ENCODE peak calls at places on chromosomes 13 and 19, in ten cellular contexts. One of them, this sample, is unnamed.

GRCh38 chr13:38759390-38759789 is 72.5 kb downstream of the FREM2 start:
- DNase-seq in CD14-positive monocyte: no peak
- DNase-seq in stimulated activated CD8-positive, alpha-beta memory T cell treated with anti-CD3 and anti-CD28 coated beads, Interleukin-4, amount 100 ng/mL, for 4 hours: no peak
- DNase-seq in PC-3: no peak
- DNase-seq in MV-4-11: no peak
- DNase-seq in CD4-positive, CD25-positive, alpha-beta regulatory T cell: no peak
- DNase-seq in IMR-90: no peak
- DNase-seq in GM03348: no peak
- DNase-seq in A549: no peak
- DNase-seq in stimulated activated CD4-positive, alpha-beta T cell treated with anti-CD3 and anti-CD28 coated beads, Interleukin-4, amount 100 ng/mL, for 4 hours: no peak
- DNase-seq in this sample: no peak

GRCh38 chr13:74466015-74466414 is 331.8 kb upstream of the KLF12 start:
- DNase-seq in CD4-positive, CD25-positive, alpha-beta regulatory T cell: no peak
- DNase-seq in A549: no peak
- DNase-seq in stimulated activated CD8-positive, alpha-beta memory T cell treated with anti-CD3 and anti-CD28 coated beads, Interleukin-4, amount 100 ng/mL, for 4 hours: no peak
- DNase-seq in PC-3: no peak
- DNase-seq in CD14-positive monocyte: no peak
- DNase-seq in stimulated activated CD4-positive, alpha-beta T cell treated with anti-CD3 and anti-CD28 coated beads, Interleukin-4, amount 100 ng/mL, for 4 hours: no peak
- DNase-seq in IMR-90: no peak
- DNase-seq in GM03348: no peak
- DNase-seq in MV-4-11: no peak
- DNase-seq in this sample: no peak

GRCh38 chr19:38035515-38036495 is 128.8 kb downstream of the SIPA1L3 start:
- DNase-seq in stimulated activated CD4-positive, alpha-beta T cell treated with anti-CD3 and anti-CD28 coated beads, Interleukin-4, amount 100 ng/mL, for 4 hours: no peak
- DNase-seq in A549: no peak
- DNase-seq in CD14-positive monocyte: no peak
- DNase-seq in PC-3: no peak
- DNase-seq in GM03348: peak
- DNase-seq in stimulated activated CD8-positive, alpha-beta memory T cell treated with anti-CD3 and anti-CD28 coated beads, Interleukin-4, amount 100 ng/mL, for 4 hours: no peak
- DNase-seq in MV-4-11: no peak
- DNase-seq in CD4-positive, CD25-positive, alpha-beta regulatory T cell: no peak
- DNase-seq in IMR-90: peak
- DNase-seq in this sample: no peak

GRCh38 chr13:111005808-111006494 is 91.1 kb upstream of the ANKRD10 start:
- DNase-seq in stimulated activated CD8-positive, alpha-beta memory T cell treated with anti-CD3 and anti-CD28 coated beads, Interleukin-4, amount 100 ng/mL, for 4 hours: no peak
- DNase-seq in GM03348: peak
- DNase-seq in MV-4-11: no peak
- DNase-seq in CD14-positive monocyte: no peak
- DNase-seq in stimulated activated CD4-positive, alpha-beta T cell treated with anti-CD3 and anti-CD28 coated beads, Interleukin-4, amount 100 ng/mL, for 4 hours: no peak
- DNase-seq in PC-3: no peak
- DNase-seq in IMR-90: peak
- DNase-seq in A549: no peak
- DNase-seq in CD4-positive, CD25-positive, alpha-beta regulatory T cell: no peak
- DNase-seq in this sample: no peak

GRCh38 chr19:46730187-46730586 is 13.3 kb upstream of the PRKD2 start:
- DNase-seq in stimulated activated CD8-positive, alpha-beta memory T cell treated with anti-CD3 and anti-CD28 coated beads, Interleukin-4, amount 100 ng/mL, for 4 hours: no peak
- DNase-seq in A549: no peak
- DNase-seq in MV-4-11: no peak
- DNase-seq in PC-3: no peak
- DNase-seq in stimulated activated CD4-positive, alpha-beta T cell treated with anti-CD3 and anti-CD28 coated beads, Interleukin-4, amount 100 ng/mL, for 4 hours: no peak
- DNase-seq in GM03348: no peak
- DNase-seq in CD14-positive monocyte: peak
- DNase-seq in IMR-90: no peak
- DNase-seq in CD4-positive, CD25-positive, alpha-beta regulatory T cell: no peak
- DNase-seq in this sample: no peak

GRCh38 chr19:2700660-2701360 is 1.7 kb downstream of the GNG7 start:
- DNase-seq in stimulated activated CD8-positive, alpha-beta memory T cell treated with anti-CD3 and anti-CD28 coated beads, Interleukin-4, amount 100 ng/mL, for 4 hours: no peak
- DNase-seq in PC-3: no peak
- DNase-seq in CD4-positive, CD25-positive, alpha-beta regulatory T cell: no peak
- DNase-seq in IMR-90: no peak
- DNase-seq in GM03348: no peak
- DNase-seq in CD14-positive monocyte: no peak
- DNase-seq in stimulated activated CD4-positive, alpha-beta T cell treated with anti-CD3 and anti-CD28 coated beads, Interleukin-4, amount 100 ng/mL, for 4 hours: no peak
- DNase-seq in MV-4-11: no peak
- DNase-seq in A549: no peak
- DNase-seq in this sample: no peak

GRCh38 chr13:111904701-111905608 is 162.0 kb upstream of the SOX1 start:
- DNase-seq in stimulated activated CD8-positive, alpha-beta memory T cell treated with anti-CD3 and anti-CD28 coated beads, Interleukin-4, amount 100 ng/mL, for 4 hours: no peak
- DNase-seq in IMR-90: no peak
- DNase-seq in CD14-positive monocyte: no peak
- DNase-seq in GM03348: no peak
- DNase-seq in stimulated activated CD4-positive, alpha-beta T cell treated with anti-CD3 and anti-CD28 coated beads, Interleukin-4, amount 100 ng/mL, for 4 hours: no peak
- DNase-seq in CD4-positive, CD25-positive, alpha-beta regulatory T cell: no peak
- DNase-seq in PC-3: no peak
- DNase-seq in MV-4-11: no peak
- DNase-seq in A549: no peak
- DNase-seq in this sample: no peak

GRCh38 chr19:49712397-49712859 is 21.5 kb downstream of the CPT1C start:
- DNase-seq in A549: peak
- DNase-seq in stimulated activated CD4-positive, alpha-beta T cell treated with anti-CD3 and anti-CD28 coated beads, Interleukin-4, amount 100 ng/mL, for 4 hours: no peak
- DNase-seq in IMR-90: peak
- DNase-seq in GM03348: no peak
- DNase-seq in MV-4-11: no peak
- DNase-seq in stimulated activated CD8-positive, alpha-beta memory T cell treated with anti-CD3 and anti-CD28 coated beads, Interleukin-4, amount 100 ng/mL, for 4 hours: no peak
- DNase-seq in CD14-positive monocyte: no peak
- DNase-seq in PC-3: peak
- DNase-seq in CD4-positive, CD25-positive, alpha-beta regulatory T cell: no peak
- DNase-seq in this sample: peak

GRCh38 chr13:44199627-44200207 is 173.9 kb upstream of the SERP2 start:
- DNase-seq in GM03348: no peak
- DNase-seq in PC-3: peak
- DNase-seq in IMR-90: no peak
- DNase-seq in CD14-positive monocyte: no peak
- DNase-seq in MV-4-11: no peak
- DNase-seq in CD4-positive, CD25-positive, alpha-beta regulatory T cell: no peak
- DNase-seq in stimulated activated CD8-positive, alpha-beta memory T cell treated with anti-CD3 and anti-CD28 coated beads, Interleukin-4, amount 100 ng/mL, for 4 hours: no peak
- DNase-seq in A549: no peak
- DNase-seq in stimulated activated CD4-positive, alpha-beta T cell treated with anti-CD3 and anti-CD28 coated beads, Interleukin-4, amount 100 ng/mL, for 4 hours: no peak
- DNase-seq in this sample: no peak

GRCh38 chr13:40064723-40065122 is 409.3 kb downstream of the COG6 start:
- DNase-seq in IMR-90: peak
- DNase-seq in stimulated activated CD4-positive, alpha-beta T cell treated with anti-CD3 and anti-CD28 coated beads, Interleukin-4, amount 100 ng/mL, for 4 hours: no peak
- DNase-seq in stimulated activated CD8-positive, alpha-beta memory T cell treated with anti-CD3 and anti-CD28 coated beads, Interleukin-4, amount 100 ng/mL, for 4 hours: no peak
- DNase-seq in CD14-positive monocyte: no peak
- DNase-seq in GM03348: peak
- DNase-seq in PC-3: peak
- DNase-seq in MV-4-11: no peak
- DNase-seq in CD4-positive, CD25-positive, alpha-beta regulatory T cell: no peak
- DNase-seq in A549: peak
- DNase-seq in this sample: peak

GRCh38 chr13:53941588-53942190 is 913.1 kb downstream of the OLFM4 start:
- DNase-seq in CD4-positive, CD25-positive, alpha-beta regulatory T cell: no peak
- DNase-seq in IMR-90: no peak
- DNase-seq in GM03348: no peak
- DNase-seq in stimulated activated CD4-positive, alpha-beta T cell treated with anti-CD3 and anti-CD28 coated beads, Interleukin-4, amount 100 ng/mL, for 4 hours: no peak
- DNase-seq in CD14-positive monocyte: no peak
- DNase-seq in MV-4-11: no peak
- DNase-seq in A549: no peak
- DNase-seq in stimulated activated CD8-positive, alpha-beta memory T cell treated with anti-CD3 and anti-CD28 coated beads, Interleukin-4, amount 100 ng/mL, for 4 hours: no peak
- DNase-seq in PC-3: no peak
- DNase-seq in this sample: no peak

GRCh38 chr19:41843371-41843770 is 1.1 kb downstream of the LYPD4 start:
- DNase-seq in stimulated activated CD8-positive, alpha-beta memory T cell treated with anti-CD3 and anti-CD28 coated beads, Interleukin-4, amount 100 ng/mL, for 4 hours: no peak
- DNase-seq in CD4-positive, CD25-positive, alpha-beta regulatory T cell: no peak
- DNase-seq in CD14-positive monocyte: no peak
- DNase-seq in stimulated activated CD4-positive, alpha-beta T cell treated with anti-CD3 and anti-CD28 coated beads, Interleukin-4, amount 100 ng/mL, for 4 hours: no peak
- DNase-seq in GM03348: no peak
- DNase-seq in IMR-90: no peak
- DNase-seq in A549: no peak
- DNase-seq in MV-4-11: peak
- DNase-seq in PC-3: no peak
- DNase-seq in this sample: no peak

GRCh38 chr19:35058370-35058769 is 16.8 kb downstream of the HPN start:
- DNase-seq in stimulated activated CD4-positive, alpha-beta T cell treated with anti-CD3 and anti-CD28 coated beads, Interleukin-4, amount 100 ng/mL, for 4 hours: no peak
- DNase-seq in CD14-positive monocyte: no peak
- DNase-seq in stimulated activated CD8-positive, alpha-beta memory T cell treated with anti-CD3 and anti-CD28 coated beads, Interleukin-4, amount 100 ng/mL, for 4 hours: no peak
- DNase-seq in IMR-90: no peak
- DNase-seq in GM03348: no peak
- DNase-seq in CD4-positive, CD25-positive, alpha-beta regulatory T cell: no peak
- DNase-seq in A549: no peak
- DNase-seq in MV-4-11: no peak
- DNase-seq in PC-3: no peak
- DNase-seq in this sample: no peak

GRCh38 chr13:40692946-40693345 is 26.5 kb upstream of the FOXO1 start:
- DNase-seq in CD4-positive, CD25-positive, alpha-beta regulatory T cell: no peak
- DNase-seq in CD14-positive monocyte: no peak
- DNase-seq in IMR-90: no peak
- DNase-seq in MV-4-11: no peak
- DNase-seq in PC-3: peak
- DNase-seq in stimulated activated CD4-positive, alpha-beta T cell treated with anti-CD3 and anti-CD28 coated beads, Interleukin-4, amount 100 ng/mL, for 4 hours: no peak
- DNase-seq in A549: no peak
- DNase-seq in stimulated activated CD8-positive, alpha-beta memory T cell treated with anti-CD3 and anti-CD28 coated beads, Interleukin-4, amount 100 ng/mL, for 4 hours: no peak
- DNase-seq in GM03348: no peak
- DNase-seq in this sample: no peak

GRCh38 chr13:42497798-42498197 is 76.2 kb upstream of the TNFSF11 start:
- DNase-seq in stimulated activated CD4-positive, alpha-beta T cell treated with anti-CD3 and anti-CD28 coated beads, Interleukin-4, amount 100 ng/mL, for 4 hours: no peak
- DNase-seq in GM03348: no peak
- DNase-seq in CD4-positive, CD25-positive, alpha-beta regulatory T cell: no peak
- DNase-seq in IMR-90: peak
- DNase-seq in stimulated activated CD8-positive, alpha-beta memory T cell treated with anti-CD3 and anti-CD28 coated beads, Interleukin-4, amount 100 ng/mL, for 4 hours: no peak
- DNase-seq in MV-4-11: peak
- DNase-seq in CD14-positive monocyte: no peak
- DNase-seq in PC-3: peak
- DNase-seq in A549: no peak
- DNase-seq in this sample: no peak